ENCODE peak calls at places on chromosomes 1 and 21, in eight cellular contexts. T, D, Q, B, L, E, A and G are unnamed samples.

GRCh38 chr1:65395887-65396612 is 24.4 kb upstream of the LEPR start:
- DNase-seq in T (no peak), D (peak; percentile 67), Q (peak; percentile 79), B (no peak), L (peak; percentile 56), E (no peak), A (no peak), G (no peak)

GRCh38 chr1:10046356-10047085 is 13.8 kb downstream of the UBE4B start:
- DNase-seq in T (no peak), D (peak; percentile 56), Q (peak; percentile 60), B (no peak), L (no peak), E (no peak), A (peak; percentile 69), G (peak; percentile 33)

GRCh38 chr1:65698590-65698989 is 94.1 kb upstream of the PDE4B start:
- DNase-seq in T (no peak), D (no peak), Q (peak; percentile 12), B (no peak), L (no peak), E (no peak), A (no peak), G (no peak)

GRCh38 chr1:199460933-199461332 is 566.6 kb upstream of the NR5A2 start:
- DNase-seq in T (no peak), D (peak; percentile 20), Q (no peak), B (peak; percentile 10), L (peak; percentile 5), E (no peak), A (no peak), G (no peak)

GRCh38 chr1:39692152-39693064 is 1.2 kb upstream of the HPCAL4 start:
- DNase-seq in T (no peak), D (peak; percentile 26), Q (no peak), B (no peak), L (peak; percentile 90), E (no peak), A (no peak), G (no peak)

GRCh38 chr21:29005696-29006095 is 13.0 kb upstream of the LTN1 start:
- DNase-seq in T (no peak), D (peak; percentile 48), Q (no peak), B (no peak), L (no peak), E (no peak), A (no peak), G (no peak)

GRCh38 chr1:156970017-156970416 is 49.6 kb downstream of the LRRC71 start:
- DNase-seq in T (no peak), D (peak; percentile 16), Q (no peak), B (peak; percentile 28), L (peak; percentile 18), E (no peak), A (no peak), G (no peak)

GRCh38 chr1:207047529-207047928 is 3.5 kb downstream of the YOD1 start:
- DNase-seq in T (no peak), D (no peak), Q (no peak), B (no peak), L (no peak), E (no peak), A (no peak), G (no peak)

GRCh38 chr1:162233066-162233465 is 143.6 kb downstream of the SPATA46 start:
- DNase-seq in T (no peak), D (no peak), Q (no peak), B (no peak), L (no peak), E (no peak), A (no peak), G (no peak)

GRCh38 chr21:39529026-39529425 is 77.3 kb downstream of the SH3BGR start:
- DNase-seq in T (no peak), D (no peak), Q (no peak), B (no peak), L (no peak), E (no peak), A (no peak), G (no peak)

GRCh38 chr1:150152772-150153461 is 3.2 kb downstream of the PLEKHO1 start:
- DNase-seq in T (no peak), D (peak; percentile 81), Q (peak; percentile 72), B (peak; percentile 77), L (no peak), E (no peak), A (peak; percentile 53), G (no peak)

GRCh38 chr21:44428281-44428942 is 26.9 kb upstream of the LRRC3 start:
- DNase-seq in T (no peak), D (peak; percentile 38), Q (no peak), B (no peak), L (peak; percentile 82), E (peak; percentile 88), A (peak; percentile 31), G (no peak)

GRCh38 chr1:151384584-151384983 is 12.1 kb upstream of the SELENBP1 start:
- DNase-seq in T (no peak), D (no peak), Q (no peak), B (no peak), L (no peak), E (no peak), A (no peak), G (no peak)

GRCh38 chr1:198778049-198778448 is 139.2 kb downstream of the PTPRC start:
- DNase-seq in T (no peak), D (no peak), Q (peak; percentile 23), B (no peak), L (no peak), E (peak; percentile 31), A (no peak), G (no peak)

GRCh38 chr1:224067621-224068457 is 46.1 kb upstream of the FBXO28 start:
- DNase-seq in T (no peak), D (peak; percentile 87), Q (peak; percentile 36), B (peak; percentile 59), L (no peak), E (no peak), A (no peak), G (no peak)

GRCh38 chr1:171513743-171514142 is 28.4 kb downstream of the PRRC2C start:
- DNase-seq in T (no peak), D (no peak), Q (no peak), B (no peak), L (no peak), E (no peak), A (no peak), G (no peak)

DNA sequence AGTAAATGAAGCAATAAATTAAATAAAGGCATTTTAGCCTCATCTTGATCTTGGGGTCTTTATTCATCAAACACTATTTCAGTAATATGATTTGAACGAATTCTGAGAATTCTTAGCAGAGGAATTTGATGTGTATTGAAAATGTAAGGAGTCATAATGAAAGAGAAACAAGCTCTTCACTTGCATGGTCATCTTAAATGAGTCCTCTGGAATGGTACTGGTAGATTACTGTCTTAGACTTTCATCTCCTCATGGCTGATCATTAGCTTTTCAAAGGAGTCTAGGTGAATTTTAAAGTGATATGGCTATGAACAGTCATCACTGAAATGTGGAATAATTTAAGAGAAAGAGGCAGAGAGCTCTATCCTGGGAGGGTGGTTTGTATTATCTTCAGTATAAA is 30.0 kb downstream of the PRRC2C start:
- DNase-seq in T (no peak), D (no peak), Q (no peak), B (no peak), L (no peak), E (no peak), A (no peak), G (no peak)
- H3K36me3 ChIP-seq in T (peaks cover 38% of the 10 kb centered on the region), D (peaks cover 61% of the 10 kb centered on the region), Q (peaks cover 46% of the 10 kb centered on the region), B (peaks cover 14% of the 10 kb centered on the region), L (peaks cover 61% of the 10 kb centered on the region), E (peaks cover 20% of the 10 kb centered on the region), A (peaks cover 61% of the 10 kb centered on the region), G (peaks cover 65% of the 10 kb centered on the region)

DNA sequence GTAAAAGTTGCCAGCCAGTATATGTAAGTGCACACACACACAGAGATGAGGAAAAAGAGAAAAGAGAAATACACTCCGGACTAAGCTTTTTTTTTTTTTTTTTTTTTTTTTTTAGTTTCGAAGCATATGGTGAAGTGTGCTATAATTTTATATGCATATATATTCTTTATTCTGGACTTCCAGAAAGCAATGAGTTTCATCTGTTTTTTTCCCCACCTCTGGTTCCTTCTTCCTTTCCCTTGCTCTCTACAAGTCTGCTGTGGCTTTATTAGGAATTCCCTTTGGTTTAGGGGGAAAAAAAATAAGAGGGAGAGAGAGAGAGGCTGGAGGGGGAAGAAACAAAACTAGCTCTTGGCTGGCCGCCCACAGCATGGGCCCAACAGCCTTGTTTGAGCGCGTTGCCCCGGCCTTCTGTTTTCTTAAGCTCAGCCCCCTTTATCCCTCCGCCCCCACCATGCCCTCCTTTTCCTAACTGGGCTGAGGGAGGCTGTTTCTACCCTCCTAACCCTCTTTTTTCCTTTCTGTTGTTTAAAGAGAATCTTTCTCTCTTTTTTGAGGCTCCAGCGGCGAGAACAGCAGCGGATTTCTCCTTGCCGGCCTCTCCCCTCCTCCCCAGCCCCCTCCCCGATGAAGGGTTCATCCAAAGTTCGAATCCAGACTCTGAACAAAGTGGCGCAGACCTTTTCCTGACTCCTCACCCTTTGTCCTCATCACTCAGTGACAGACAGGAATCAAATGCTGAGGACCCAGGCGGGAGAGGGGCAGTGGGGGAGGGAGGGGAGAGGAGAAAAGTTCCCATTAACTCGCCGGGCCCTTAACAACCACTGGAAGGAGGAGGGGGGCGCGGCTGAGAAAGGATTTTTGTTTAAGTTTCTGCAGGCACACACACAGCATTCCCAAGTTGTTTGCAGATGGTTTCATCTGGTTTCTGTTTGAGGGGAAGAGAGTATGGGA is 29.7 kb downstream of the PBX1 start:
- DNase-seq in T (peak; percentile 75), D (peak; percentile 66), Q (peak; percentile 84), B (peak; percentile 94), L (peak; percentile 89), E (peak; percentile 50), A (peak; percentile 81), G (peak; percentile 81)
- H3K4me3 ChIP-seq in T (peak overlapping the region; percentile 21), D (peak overlapping the region; percentile 64), Q (peak overlapping the region; percentile 22), B (peak overlapping the region; percentile 39), L (peak overlapping the region; percentile 47), E (no peak overlapping the region), A (peak overlapping the region; percentile 36), G (peak overlapping the region; percentile 47)

DNA sequence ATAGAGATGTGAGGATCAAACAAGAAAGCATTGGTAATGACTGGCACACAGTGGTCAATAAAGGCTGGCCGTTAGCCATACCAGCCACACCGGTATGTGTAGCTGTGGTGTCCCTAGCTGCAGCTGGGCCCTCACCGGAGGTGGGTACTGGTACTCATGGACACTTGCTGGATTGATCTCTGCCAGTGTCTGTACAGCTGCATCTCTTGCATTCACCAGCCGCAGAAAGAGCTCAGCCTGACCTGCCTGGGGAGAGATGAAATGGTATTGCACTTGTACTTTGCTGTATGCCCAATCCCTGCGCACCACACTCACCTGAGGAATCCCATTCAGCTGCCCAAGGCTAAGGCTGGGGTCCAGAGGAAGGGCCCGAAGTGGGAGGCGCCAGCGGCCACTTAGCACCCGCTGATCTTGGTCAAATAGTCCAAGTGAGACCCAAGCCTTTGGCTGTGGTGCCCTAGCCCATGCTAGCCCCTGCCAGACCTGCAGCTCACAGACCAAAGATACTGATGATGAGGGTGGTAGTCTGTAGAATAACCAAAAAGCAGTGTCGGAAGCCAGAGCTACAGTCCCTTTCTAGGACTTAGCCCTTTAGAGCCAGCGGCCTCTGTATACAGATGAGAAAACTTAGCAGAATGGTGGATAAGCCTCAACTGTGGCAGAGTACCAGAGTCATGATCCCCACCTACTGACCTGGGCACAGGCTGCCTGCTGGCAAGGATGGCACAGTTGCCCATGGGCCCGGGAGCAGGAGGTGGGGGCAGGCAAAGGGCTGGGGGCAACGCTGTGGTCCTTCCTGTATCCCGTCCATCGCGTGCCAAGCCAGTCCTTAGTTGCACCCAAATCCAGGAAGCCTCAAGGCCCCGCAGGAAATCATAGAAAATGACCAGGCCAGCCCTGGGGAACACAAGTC is 3.0 kb downstream of the CCDC17 start:
- DNase-seq in T (no peak), D (no peak), Q (no peak), B (no peak), L (no peak), E (no peak), A (no peak), G (no peak)
- H3K36me3 ChIP-seq in T (peaks cover 27% of the 10 kb centered on the region), D (peaks cover 15% of the 10 kb centered on the region), Q (peaks cover 20% of the 10 kb centered on the region), B (peaks cover 12% of the 10 kb centered on the region), L (peaks cover 26% of the 10 kb centered on the region), E (no peaks in the 10 kb centered on the region), A (peaks cover 55% of the 10 kb centered on the region), G (peaks cover 53% of the 10 kb centered on the region)

GRCh38 chr1:26378088-26378878 is 5.7 kb upstream of the ZNF683 start:
- DNase-seq in T (no peak), D (peak; percentile 93), Q (peak; percentile 99), B (peak; percentile 99), L (no peak), E (peak; percentile 38), A (no peak), G (no peak)
- H3K4me3 ChIP-seq in T (no peak overlapping the region), D (peak overlapping the region; percentile 48), Q (peak overlapping the region; percentile 18), B (no peak overlapping the region), L (no peak overlapping the region), E (no peak overlapping the region), A (no peak overlapping the region), G (no peak overlapping the region)